ENCODE peak calls at places on chromosomes 13 and 19, in ten cellular contexts. One of them, this sample, is unnamed.

GRCh38 chr19:11375143-11375948 is 880 bp downstream of the SWSAP1 start:
- DNase-seq in RCC 7860: no peak
- DNase-seq in mucosa of descending colon: peak; percentile 75
- DNase-seq in neuronal stem cell: no peak
- DNase-seq in progenitor cell of endocrine pancreas: no peak
- DNase-seq in body of pancreas: peak; percentile 64
- DNase-seq in posterior cingulate gyrus: no peak
- DNase-seq in pons: no peak
- DNase-seq in nucleus accumbens: no peak
- DNase-seq in stimulated activated CD8-positive, alpha-beta memory T cell treated with anti-CD3 and anti-CD28 coated beads, Interleukin-12 subunit alpha, Interleukin-12 subunit beta, amount 100 ng/mL, for 4 hours: no peak
- DNase-seq in this sample: no peak

GRCh38 chr19:1469936-1470863 is 8.8 kb downstream of the C19orf25 start:
- DNase-seq in RCC 7860: no peak
- DNase-seq in mucosa of descending colon: peak; percentile 77
- DNase-seq in neuronal stem cell: peak; percentile 83
- DNase-seq in progenitor cell of endocrine pancreas: no peak
- DNase-seq in body of pancreas: no peak
- DNase-seq in posterior cingulate gyrus: no peak
- DNase-seq in pons: no peak
- DNase-seq in nucleus accumbens: no peak
- DNase-seq in stimulated activated CD8-positive, alpha-beta memory T cell treated with anti-CD3 and anti-CD28 coated beads, Interleukin-12 subunit alpha, Interleukin-12 subunit beta, amount 100 ng/mL, for 4 hours: peak; percentile 53
- DNase-seq in this sample: peak; percentile 42

GRCh38 chr13:113777311-113778260 is 18.6 kb downstream of the TMEM255B start:
- DNase-seq in RCC 7860: no peak
- DNase-seq in mucosa of descending colon: no peak
- DNase-seq in neuronal stem cell: peak; percentile 60
- DNase-seq in progenitor cell of endocrine pancreas: peak; percentile 59
- DNase-seq in body of pancreas: no peak
- DNase-seq in posterior cingulate gyrus: no peak
- DNase-seq in pons: no peak
- DNase-seq in nucleus accumbens: no peak
- DNase-seq in stimulated activated CD8-positive, alpha-beta memory T cell treated with anti-CD3 and anti-CD28 coated beads, Interleukin-12 subunit alpha, Interleukin-12 subunit beta, amount 100 ng/mL, for 4 hours: no peak
- DNase-seq in this sample: no peak

GRCh38 chr19:56333506-56333905 is 18.9 kb upstream of the ZSCAN5A start:
- DNase-seq in RCC 7860: peak; percentile 33
- DNase-seq in mucosa of descending colon: no peak
- DNase-seq in neuronal stem cell: no peak
- DNase-seq in progenitor cell of endocrine pancreas: peak; percentile 16
- DNase-seq in body of pancreas: peak; percentile 43
- DNase-seq in posterior cingulate gyrus: no peak
- DNase-seq in pons: peak; percentile 43
- DNase-seq in nucleus accumbens: no peak
- DNase-seq in stimulated activated CD8-positive, alpha-beta memory T cell treated with anti-CD3 and anti-CD28 coated beads, Interleukin-12 subunit alpha, Interleukin-12 subunit beta, amount 100 ng/mL, for 4 hours: no peak
- DNase-seq in this sample: no peak

GRCh38 chr19:7788933-7789323 is 25.9 kb downstream of the CLEC4M start:
- DNase-seq in RCC 7860: no peak
- DNase-seq in mucosa of descending colon: no peak
- DNase-seq in neuronal stem cell: no peak
- DNase-seq in progenitor cell of endocrine pancreas: no peak
- DNase-seq in body of pancreas: no peak
- DNase-seq in posterior cingulate gyrus: no peak
- DNase-seq in pons: no peak
- DNase-seq in nucleus accumbens: no peak
- DNase-seq in stimulated activated CD8-positive, alpha-beta memory T cell treated with anti-CD3 and anti-CD28 coated beads, Interleukin-12 subunit alpha, Interleukin-12 subunit beta, amount 100 ng/mL, for 4 hours: no peak
- DNase-seq in this sample: no peak

GRCh38 chr19:16141043-16141442 is 2.4 kb upstream of the HSH2D start:
- DNase-seq in RCC 7860: no peak
- DNase-seq in mucosa of descending colon: no peak
- DNase-seq in neuronal stem cell: no peak
- DNase-seq in progenitor cell of endocrine pancreas: no peak
- DNase-seq in body of pancreas: no peak
- DNase-seq in posterior cingulate gyrus: no peak
- DNase-seq in pons: no peak
- DNase-seq in nucleus accumbens: no peak
- DNase-seq in stimulated activated CD8-positive, alpha-beta memory T cell treated with anti-CD3 and anti-CD28 coated beads, Interleukin-12 subunit alpha, Interleukin-12 subunit beta, amount 100 ng/mL, for 4 hours: no peak
- DNase-seq in this sample: no peak

GRCh38 chr19:6047741-6048231 is 62.5 kb downstream of the RFX2 start:
- DNase-seq in RCC 7860: peak; percentile 28
- DNase-seq in mucosa of descending colon: no peak
- DNase-seq in neuronal stem cell: peak; percentile 42
- DNase-seq in progenitor cell of endocrine pancreas: peak; percentile 45
- DNase-seq in body of pancreas: no peak
- DNase-seq in posterior cingulate gyrus: no peak
- DNase-seq in pons: no peak
- DNase-seq in nucleus accumbens: no peak
- DNase-seq in stimulated activated CD8-positive, alpha-beta memory T cell treated with anti-CD3 and anti-CD28 coated beads, Interleukin-12 subunit alpha, Interleukin-12 subunit beta, amount 100 ng/mL, for 4 hours: no peak
- DNase-seq in this sample: no peak

GRCh38 chr13:110055089-110055488 is 251.9 kb downstream of the COL4A1 start:
- DNase-seq in RCC 7860: peak; percentile 29
- DNase-seq in mucosa of descending colon: no peak
- DNase-seq in neuronal stem cell: no peak
- DNase-seq in progenitor cell of endocrine pancreas: no peak
- DNase-seq in body of pancreas: no peak
- DNase-seq in posterior cingulate gyrus: no peak
- DNase-seq in pons: no peak
- DNase-seq in nucleus accumbens: no peak
- DNase-seq in stimulated activated CD8-positive, alpha-beta memory T cell treated with anti-CD3 and anti-CD28 coated beads, Interleukin-12 subunit alpha, Interleukin-12 subunit beta, amount 100 ng/mL, for 4 hours: no peak
- DNase-seq in this sample: no peak

GRCh38 chr13:26300140-26300539 is 46.2 kb downstream of the CDK8 start:
- DNase-seq in RCC 7860: peak; percentile 19
- DNase-seq in mucosa of descending colon: no peak
- DNase-seq in neuronal stem cell: no peak
- DNase-seq in progenitor cell of endocrine pancreas: no peak
- DNase-seq in body of pancreas: no peak
- DNase-seq in posterior cingulate gyrus: no peak
- DNase-seq in pons: no peak
- DNase-seq in nucleus accumbens: no peak
- DNase-seq in stimulated activated CD8-positive, alpha-beta memory T cell treated with anti-CD3 and anti-CD28 coated beads, Interleukin-12 subunit alpha, Interleukin-12 subunit beta, amount 100 ng/mL, for 4 hours: no peak
- DNase-seq in this sample: no peak